ENCODE peak calls at places on chromosomes 11 and 22, in six cellular contexts. Y is smooth muscle cell of the brain vasculature; N is sigmoid colon; G is central memory CD4-positive, alpha-beta T cell; O is EL; S is HepG2. W is an unnamed sample.

GRCh38 chr11:129280027-129280811 is 88.1 kb upstream of the ARHGAP32 start:
- DNase-seq in Y (no peak), N (no peak), G (peak; percentile 6), O (peak; percentile 23), S (peak; percentile 58), W (no peak)

GRCh38 chr11:75349540-75350116 is 1.8 kb downstream of the ARRB1 start:
- DNase-seq in Y (no peak), N (peak; percentile 72), G (no peak), O (no peak), S (no peak), W (no peak)

GRCh38 chr11:111167666-111168065 is 77.9 kb upstream of the POU2AF2 start:
- DNase-seq in Y (no peak), N (no peak), G (no peak), O (no peak), S (no peak), W (no peak)

GRCh38 chr22:31585161-31585859 is 76.7 kb downstream of the PISD start:
- DNase-seq in Y (no peak), N (no peak), G (no peak), O (peak; percentile 59), S (peak; percentile 61), W (no peak)

GRCh38 chr11:113189909-113190667 is 124.3 kb upstream of the TTC12 start:
- DNase-seq in Y (no peak), N (no peak), G (no peak), O (peak; percentile 97), S (no peak), W (no peak)

GRCh38 chr11:65555693-65556231 is 2.4 kb downstream of the LTBP3 start:
- DNase-seq in Y (no peak), N (peak; percentile 78), G (no peak), O (peak; percentile 95), S (peak; percentile 83), W (peak; percentile 77)

GRCh38 chr22:32660292-32660691 is 141.2 kb upstream of the TIMP3 start:
- DNase-seq in Y (no peak), N (peak; percentile 84), G (peak; percentile 26), O (peak; percentile 76), S (peak; percentile 78), W (peak; percentile 79)

GRCh38 chr11:78219493-78220217 is 30.9 kb downstream of the USP35 start:
- DNase-seq in Y (no peak), N (no peak), G (no peak), O (no peak), S (no peak), W (no peak)

GRCh38 chr11:72579816-72580647 is 94.2 kb downstream of the PDE2A start:
- DNase-seq in Y (no peak), N (peak; percentile 37), G (no peak), O (no peak), S (no peak), W (no peak)

GRCh38 chr11:77123591-77123990 is 4.5 kb upstream of the MYO7A start:
- DNase-seq in Y (no peak), N (no peak), G (no peak), O (no peak), S (no peak), W (no peak)

GRCh38 chr11:21707116-21707769 is 485.6 kb upstream of the ANO5 start:
- DNase-seq in Y (no peak), N (no peak), G (no peak), O (no peak), S (no peak), W (no peak)

GRCh38 chr11:86116386-86116726 is 47.5 kb upstream of the PICALM start:
- DNase-seq in Y (peak; percentile 3), N (no peak), G (peak; percentile 13), O (peak; percentile 87), S (no peak), W (no peak)

GRCh38 chr11:69868003-69868865 is 49.0 kb upstream of the FGF3 start:
- DNase-seq in Y (no peak), N (no peak), G (no peak), O (no peak), S (no peak), W (peak; percentile 14)

GRCh38 chr22:19766506-19767426 is 6.2 kb downstream of the TBX1 start:
- DNase-seq in Y (no peak), N (no peak), G (peak; percentile 20), O (peak; percentile 28), S (no peak), W (peak; percentile 73)

GRCh38 chr11:67418476-67419281 is 3.2 kb downstream of the CARNS1 start:
- DNase-seq in Y (no peak), N (no peak), G (no peak), O (no peak), S (no peak), W (no peak)

GRCh38 chr11:68870470-68870869 is 28.8 kb upstream of the CPT1A start:
- DNase-seq in Y (no peak), N (no peak), G (no peak), O (peak; percentile 26), S (no peak), W (peak; percentile 51)

GRCh38 chr22:33922268-33922667 is 2.0 kb upstream of the LARGE1 start:
- DNase-seq in Y (no peak), N (peak; percentile 80), G (peak; percentile 8), O (no peak), S (peak; percentile 9), W (peak; percentile 1)

GRCh38 chr11:126090452-126090851 is 27.8 kb upstream of the CDON start:
- DNase-seq in Y (no peak), N (no peak), G (no peak), O (no peak), S (no peak), W (no peak)

GRCh38 chr11:67373916-67374570 is 645 bp upstream of the CLCF1 start:
- DNase-seq in Y (no peak), N (peak; percentile 92), G (peak; percentile 29), O (peak; percentile 99), S (peak; percentile 82), W (peak; percentile 95)

GRCh38 chr11:134818531-134818930 is 406.5 kb upstream of the B3GAT1 start:
- DNase-seq in Y (no peak), N (no peak), G (no peak), O (no peak), S (no peak), W (peak; percentile 94)

GRCh38 chr11:85875505-85875904 is 20.3 kb downstream of the CCDC83 start:
- DNase-seq in Y (no peak), N (no peak), G (no peak), O (peak; percentile 69), S (no peak), W (no peak)

GRCh38 chr22:28904211-28904808 is 20.9 kb downstream of the ZNRF3 start:
- DNase-seq in Y (no peak), N (no peak), G (no peak), O (peak; percentile 53), S (no peak), W (no peak)

GRCh38 chr22:42721045-42721434 is 370 bp upstream of the A4GALT start:
- DNase-seq in Y (no peak), N (no peak), G (no peak), O (peak; percentile 35), S (no peak), W (no peak)

GRCh38 chr11:127493330-127493729 is 492.8 kb upstream of the KIRREL3 start:
- DNase-seq in Y (no peak), N (no peak), G (no peak), O (peak; percentile 13), S (no peak), W (no peak)

GRCh38 chr11:44110231-44110679 is 14.8 kb downstream of the EXT2 start:
- DNase-seq in Y (no peak), N (no peak), G (peak; percentile 26), O (peak; percentile 56), S (peak; percentile 47), W (peak; percentile 59)

GRCh38 chr11:36411202-36411640 is 98.9 kb downstream of the TRAF6 start:
- DNase-seq in Y (no peak), N (no peak), G (no peak), O (no peak), S (no peak), W (no peak)

GRCh38 chr22:40199223-40199622 is 21.5 kb downstream of the TNRC6B start:
- DNase-seq in Y (no peak), N (no peak), G (no peak), O (no peak), S (no peak), W (no peak)

GRCh38 chr11:76644591-76644990 is 26.0 kb downstream of the LRRC32 start:
- DNase-seq in Y (no peak), N (peak; percentile 36), G (no peak), O (no peak), S (no peak), W (no peak)

W was measured in Caco-2.